ENCODE peak calls at places on chromosomes 6 and 20, in six cellular contexts. One of them, this sample, is unnamed.

GRCh38 chr20:37379967-37380828 is 34.3 kb downstream of the SRC start:
- DNase-seq in HFFc6: peak; percentile 46
- DNase-seq in Panc1: no peak
- DNase-seq in fibroblast of lung: no peak
- DNase-seq in foreskin fibroblast: peak; percentile 26
- DNase-seq in WERI-Rb-1: no peak
- DNase-seq in this sample: no peak

GRCh38 chr20:22711981-22712755 is 127.8 kb upstream of the FOXA2 start:
- DNase-seq in Panc1: no peak
- DNase-seq in fibroblast of lung: no peak
- DNase-seq in WERI-Rb-1: no peak
- DNase-seq in foreskin fibroblast: no peak
- DNase-seq in HFFc6: no peak
- DNase-seq in this sample: no peak

GRCh38 chr6:30073489-30074240 is 1.9 kb downstream of the RNF39 start:
- DNase-seq in foreskin fibroblast: no peak
- DNase-seq in fibroblast of lung: no peak
- DNase-seq in Panc1: no peak
- DNase-seq in WERI-Rb-1: no peak
- DNase-seq in HFFc6: no peak
- DNase-seq in this sample: no peak

GRCh38 chr6:161257778-161258457 is 15.9 kb downstream of the AGPAT4 start:
- DNase-seq in fibroblast of lung: peak; percentile 99
- DNase-seq in Panc1: peak; percentile 87
- DNase-seq in WERI-Rb-1: no peak
- DNase-seq in HFFc6: peak; percentile 82
- DNase-seq in foreskin fibroblast: peak; percentile 91
- DNase-seq in this sample: no peak

GRCh38 chr20:35316086-35316485 is 23.9 kb upstream of the FAM83C start:
- DNase-seq in Panc1: no peak
- DNase-seq in WERI-Rb-1: no peak
- DNase-seq in fibroblast of lung: no peak
- DNase-seq in foreskin fibroblast: no peak
- DNase-seq in HFFc6: no peak
- DNase-seq in this sample: no peak

GRCh38 chr6:7897461-7898192 is 13.0 kb downstream of the TXNDC5 start:
- DNase-seq in fibroblast of lung: no peak
- DNase-seq in WERI-Rb-1: no peak
- DNase-seq in HFFc6: no peak
- DNase-seq in Panc1: no peak
- DNase-seq in foreskin fibroblast: no peak
- DNase-seq in this sample: no peak

GRCh38 chr20:34011275-34011674 is 17.6 kb downstream of the RALY start:
- DNase-seq in WERI-Rb-1: no peak
- DNase-seq in HFFc6: no peak
- DNase-seq in fibroblast of lung: no peak
- DNase-seq in foreskin fibroblast: no peak
- DNase-seq in Panc1: no peak
- DNase-seq in this sample: no peak

GRCh38 chr6:44956426-44956825 is 371.7 kb upstream of the RUNX2 start:
- DNase-seq in HFFc6: no peak
- DNase-seq in foreskin fibroblast: no peak
- DNase-seq in WERI-Rb-1: no peak
- DNase-seq in fibroblast of lung: no peak
- DNase-seq in Panc1: no peak
- DNase-seq in this sample: no peak

GRCh38 chr6:32967151-32968091 is 973 bp upstream of the BRD2 start:
- DNase-seq in Panc1: no peak
- DNase-seq in foreskin fibroblast: no peak
- DNase-seq in WERI-Rb-1: peak; percentile 92
- DNase-seq in fibroblast of lung: peak; percentile 61
- DNase-seq in HFFc6: peak; percentile 45
- DNase-seq in this sample: no peak

GRCh38 chr6:33909737-33910136 is 105.9 kb upstream of the MLN start:
- DNase-seq in foreskin fibroblast: no peak
- DNase-seq in WERI-Rb-1: no peak
- DNase-seq in HFFc6: no peak
- DNase-seq in Panc1: no peak
- DNase-seq in fibroblast of lung: no peak
- DNase-seq in this sample: no peak

GRCh38 chr6:107080036-107080435 is 35.3 kb downstream of the BEND3 start:
- DNase-seq in Panc1: no peak
- DNase-seq in foreskin fibroblast: no peak
- DNase-seq in WERI-Rb-1: peak; percentile 15
- DNase-seq in fibroblast of lung: no peak
- DNase-seq in HFFc6: no peak
- DNase-seq in this sample: no peak
- TF ChIP-seq CTCF in Panc1: no peak
- TF ChIP-seq CTCF in foreskin fibroblast: no peak
- TF ChIP-seq CTCF in WERI-Rb-1: peak; percentile 27
- TF ChIP-seq CTCF in fibroblast of lung: peak; percentile 32
- TF ChIP-seq CTCF in HFFc6: peak; percentile 46
- TF ChIP-seq CTCF in this sample: no peak

GRCh38 chr6:106495014-106495413 is 134.3 kb downstream of the RTN4IP1 start:
- DNase-seq in fibroblast of lung: no peak
- DNase-seq in Panc1: no peak
- DNase-seq in HFFc6: no peak
- DNase-seq in WERI-Rb-1: no peak
- DNase-seq in foreskin fibroblast: no peak
- DNase-seq in this sample: no peak

GRCh38 chr6:106502534-106502933 is 126.8 kb downstream of the RTN4IP1 start:
- DNase-seq in foreskin fibroblast: no peak
- DNase-seq in HFFc6: no peak
- DNase-seq in WERI-Rb-1: no peak
- DNase-seq in fibroblast of lung: no peak
- DNase-seq in Panc1: no peak
- DNase-seq in this sample: no peak

GRCh38 chr6:106490974-106491373 is 130.5 kb downstream of the CRYBG1 start:
- DNase-seq in WERI-Rb-1: no peak
- DNase-seq in foreskin fibroblast: no peak
- DNase-seq in HFFc6: no peak
- DNase-seq in Panc1: no peak
- DNase-seq in fibroblast of lung: no peak
- DNase-seq in this sample: no peak

GRCh38 chr6:106501836-106502447 is 127.4 kb downstream of the RTN4IP1 start:
- DNase-seq in fibroblast of lung: no peak
- DNase-seq in foreskin fibroblast: no peak
- DNase-seq in WERI-Rb-1: no peak
- DNase-seq in HFFc6: no peak
- DNase-seq in Panc1: no peak
- DNase-seq in this sample: no peak

DNA sequence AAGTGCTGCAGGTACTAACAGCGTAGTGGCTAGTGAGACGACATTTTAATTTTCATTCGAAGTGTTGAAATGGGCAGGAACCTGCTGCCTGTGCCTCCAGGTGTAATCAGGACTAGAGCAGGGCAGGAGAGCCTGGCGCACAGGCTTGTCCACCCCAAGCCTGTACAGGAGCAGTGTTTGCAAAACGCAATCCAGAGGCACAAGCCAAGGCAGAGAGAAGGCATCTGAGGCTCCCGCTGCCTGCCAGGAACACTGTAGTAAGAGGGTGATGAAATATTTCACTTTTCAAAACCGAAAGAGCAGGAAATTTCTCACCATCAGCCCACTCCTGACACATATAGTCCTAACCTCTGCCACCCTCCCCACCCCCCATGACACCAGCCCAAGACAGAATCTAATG is 132.5 kb downstream of the RTN4IP1 start:
- DNase-seq in HFFc6: no peak
- DNase-seq in foreskin fibroblast: no peak
- DNase-seq in fibroblast of lung: no peak
- DNase-seq in Panc1: no peak
- DNase-seq in WERI-Rb-1: no peak
- DNase-seq in this sample: no peak
- TF ChIP-seq CTCF in HFFc6: no peak
- TF ChIP-seq CTCF in foreskin fibroblast: no peak
- TF ChIP-seq CTCF in fibroblast of lung: no peak
- TF ChIP-seq CTCF in Panc1: no peak
- TF ChIP-seq CTCF in WERI-Rb-1: no peak
- TF ChIP-seq CTCF in this sample: no peak

GRCh38 chr20:59709636-59710035 is 105.3 kb downstream of the PHACTR3 start:
- DNase-seq in foreskin fibroblast: no peak
- DNase-seq in HFFc6: no peak
- DNase-seq in fibroblast of lung: no peak
- DNase-seq in WERI-Rb-1: no peak
- DNase-seq in Panc1: no peak
- DNase-seq in this sample: no peak
- TF ChIP-seq CTCF in foreskin fibroblast: no peak
- TF ChIP-seq CTCF in HFFc6: no peak
- TF ChIP-seq CTCF in fibroblast of lung: no peak
- TF ChIP-seq CTCF in WERI-Rb-1: no peak
- TF ChIP-seq CTCF in Panc1: no peak
- TF ChIP-seq CTCF in this sample: no peak

DNA sequence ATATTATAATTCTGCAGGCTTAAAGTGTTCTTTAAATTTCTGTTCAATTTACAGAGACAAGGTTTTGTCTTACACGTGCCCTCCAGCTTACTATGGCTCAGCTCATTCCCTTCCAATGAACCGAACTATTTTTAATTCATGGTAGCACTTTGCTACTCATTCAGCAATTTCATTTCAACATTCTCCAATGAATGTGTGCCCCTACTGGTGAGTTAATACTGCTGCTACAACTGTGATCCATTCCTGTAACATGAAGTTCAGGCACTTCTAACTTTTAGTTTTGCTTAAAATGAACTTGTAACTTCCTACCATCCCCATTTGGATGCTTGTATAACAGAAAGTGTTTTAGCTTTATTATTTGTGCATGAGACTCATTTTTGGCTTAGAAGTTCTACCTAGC is 99.7 kb downstream of the F13A1 start:
- DNase-seq in fibroblast of lung: no peak
- DNase-seq in foreskin fibroblast: no peak
- DNase-seq in WERI-Rb-1: no peak
- DNase-seq in HFFc6: no peak
- DNase-seq in Panc1: no peak
- DNase-seq in this sample: no peak
- TF ChIP-seq CTCF in fibroblast of lung: no peak
- TF ChIP-seq CTCF in foreskin fibroblast: no peak
- TF ChIP-seq CTCF in WERI-Rb-1: peak; percentile 58
- TF ChIP-seq CTCF in HFFc6: peak; percentile 11
- TF ChIP-seq CTCF in Panc1: peak; percentile 37
- TF ChIP-seq CTCF in this sample: no peak

GRCh38 chr20:39397646-39398045 is 435.5 kb downstream of the DHX35 start:
- DNase-seq in HFFc6: no peak
- DNase-seq in foreskin fibroblast: no peak
- DNase-seq in fibroblast of lung: no peak
- DNase-seq in WERI-Rb-1: no peak
- DNase-seq in Panc1: no peak
- DNase-seq in this sample: no peak

GRCh38 chr20:39398656-39399055 is 436.5 kb downstream of the DHX35 start:
- DNase-seq in fibroblast of lung: no peak
- DNase-seq in foreskin fibroblast: no peak
- DNase-seq in Panc1: no peak
- DNase-seq in WERI-Rb-1: no peak
- DNase-seq in HFFc6: no peak
- DNase-seq in this sample: no peak

GRCh38 chr20:39394461-39394860 is 432.3 kb downstream of the DHX35 start:
- DNase-seq in HFFc6: no peak
- DNase-seq in fibroblast of lung: no peak
- DNase-seq in foreskin fibroblast: no peak
- DNase-seq in WERI-Rb-1: no peak
- DNase-seq in Panc1: no peak
- DNase-seq in this sample: no peak

GRCh38 chr20:39395478-39396291 is 433.5 kb downstream of the DHX35 start:
- DNase-seq in HFFc6: no peak
- DNase-seq in Panc1: no peak
- DNase-seq in fibroblast of lung: no peak
- DNase-seq in foreskin fibroblast: no peak
- DNase-seq in WERI-Rb-1: no peak
- DNase-seq in this sample: no peak

DNA sequence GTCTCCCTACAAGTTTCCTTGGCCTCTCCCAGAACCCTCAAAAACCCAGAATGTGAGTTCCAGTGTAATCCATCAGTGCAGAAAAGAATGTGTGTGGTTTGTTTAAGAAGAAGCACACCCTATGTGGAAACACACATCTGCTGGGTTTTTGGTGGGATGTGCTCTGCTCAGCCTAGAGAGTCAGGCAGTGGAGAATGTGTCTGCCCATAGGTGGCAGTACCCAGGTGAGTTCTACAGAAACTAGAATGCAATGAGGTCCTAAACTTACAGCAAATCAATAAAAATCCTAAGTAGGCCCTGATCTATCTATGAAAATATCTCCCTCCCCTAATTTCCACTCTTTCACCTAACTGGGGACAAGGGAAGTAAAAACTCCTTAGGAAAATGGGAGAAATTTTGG is 437.3 kb downstream of the DHX35 start:
- DNase-seq in HFFc6: no peak
- DNase-seq in foreskin fibroblast: no peak
- DNase-seq in fibroblast of lung: no peak
- DNase-seq in Panc1: no peak
- DNase-seq in WERI-Rb-1: no peak
- DNase-seq in this sample: no peak
- TF ChIP-seq CTCF in HFFc6: no peak
- TF ChIP-seq CTCF in foreskin fibroblast: no peak
- TF ChIP-seq CTCF in fibroblast of lung: no peak
- TF ChIP-seq CTCF in Panc1: peak; percentile 2
- TF ChIP-seq CTCF in WERI-Rb-1: no peak
- TF ChIP-seq CTCF in this sample: no peak

DNA sequence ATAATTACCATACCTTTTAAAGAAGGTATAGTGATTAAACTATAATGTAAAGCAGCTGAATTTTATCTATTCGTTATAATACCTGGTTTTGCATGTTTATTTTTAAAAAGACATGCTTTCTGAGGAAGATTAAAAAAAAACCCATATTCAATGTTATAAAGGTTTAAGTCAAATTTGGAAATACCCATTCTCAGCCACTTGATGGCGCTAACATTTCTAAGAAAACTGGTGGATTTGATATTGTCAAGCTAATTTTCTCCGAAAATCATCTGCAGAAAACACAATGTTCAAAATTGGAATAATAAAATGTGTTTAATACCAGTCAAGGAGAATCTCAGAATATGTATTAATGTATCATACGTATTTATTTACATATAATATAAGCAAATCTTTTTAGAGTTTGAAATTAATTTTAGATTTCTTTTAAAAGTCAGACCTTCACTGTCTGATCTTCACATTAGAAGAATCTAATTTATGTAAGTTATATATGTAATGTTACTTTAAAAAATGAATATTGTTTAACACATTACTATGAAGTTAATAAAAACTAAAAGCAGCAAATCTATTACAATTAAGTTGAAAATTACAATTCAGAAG is 35.0 kb downstream of the SHPRH start:
- DNase-seq in HFFc6: peak; percentile 11
- DNase-seq in WERI-Rb-1: no peak
- DNase-seq in fibroblast of lung: peak; percentile 74
- DNase-seq in foreskin fibroblast: peak; percentile 14
- DNase-seq in Panc1: peak; percentile 24
- DNase-seq in this sample: no peak
- TF ChIP-seq CTCF in HFFc6: peak; percentile 92
- TF ChIP-seq CTCF in WERI-Rb-1: peak; percentile 26
- TF ChIP-seq CTCF in fibroblast of lung: peak; percentile 62
- TF ChIP-seq CTCF in foreskin fibroblast: peak; percentile 52
- TF ChIP-seq CTCF in Panc1: peak; percentile 75
- TF ChIP-seq CTCF in this sample: peak; percentile 12